ENCODE peak calls at places on chromosomes 11 and 22, in eight cellular contexts. F is progenitor cell of endocrine pancreas; Y is HEK293T; V is HCT116; U is body of pancreas; M is activated T-cell treated with anti-CD3 and anti-CD28 coated beads, Interleukin-2, amount 50 U/mL, for 24 hours; K is activated CD4-positive, alpha-beta T cell treated with anti-CD3 and anti-CD28 coated beads, Interleukin-2, amount 10 ng/mL, durations not matched to agents 7 days and 5 days; N is DMS153. X is an unnamed sample.

GRCh38 chr22:46638601-46639431 is 18.6 kb downstream of the GRAMD4 start:
- DNase-seq in F (no peak), Y (no peak), V (no peak), U (peak; percentile 74), M (no peak), K (no peak), N (peak; percentile 76), X (no peak)

GRCh38 chr22:20084547-20085413 is 4.7 kb downstream of the DGCR8 start:
- DNase-seq in F (peak; percentile 37), Y (peak; percentile 78), V (no peak), U (peak; percentile 52), M (no peak), K (peak; percentile 35), N (no peak), X (no peak)

GRCh38 chr11:102402556-102402955 is 50.0 kb downstream of the TMEM123 start:
- DNase-seq in F (no peak), Y (no peak), V (no peak), U (no peak), M (no peak), K (no peak), N (no peak), X (no peak)

GRCh38 chr22:26364066-26365015 is 64.7 kb upstream of the ASPHD2 start:
- DNase-seq in F (peak; percentile 43), Y (peak; percentile 78), V (peak; percentile 79), U (peak; percentile 77), M (peak; percentile 46), K (peak; percentile 68), N (peak; percentile 70), X (peak; percentile 12)

GRCh38 chr11:65927904-65928397 is 8.7 kb downstream of the DRAP1 start:
- DNase-seq in F (no peak), Y (no peak), V (no peak), U (no peak), M (peak; percentile 74), K (peak; percentile 93), N (no peak), X (peak; percentile 63)

GRCh38 chr11:111634981-111635705 is 32.9 kb downstream of the SIK2 start:
- DNase-seq in F (no peak), Y (no peak), V (no peak), U (no peak), M (no peak), K (no peak), N (no peak), X (no peak)

GRCh38 chr22:50710886-50711285 is 27.1 kb upstream of the ACR start:
- DNase-seq in F (no peak), Y (no peak), V (no peak), U (no peak), M (no peak), K (no peak), N (no peak), X (no peak)

GRCh38 chr11:1777737-1778136 is 14.0 kb upstream of the CTSD start:
- DNase-seq in F (no peak), Y (no peak), V (no peak), U (no peak), M (no peak), K (no peak), N (no peak), X (no peak)

GRCh38 chr22:43921361-43921760 is 2.2 kb upstream of the PNPLA3 start:
- DNase-seq in F (no peak), Y (no peak), V (peak; percentile 52), U (no peak), M (no peak), K (no peak), N (no peak), X (no peak)

GRCh38 chr11:83612891-83613766 is 327.0 kb upstream of the CCDC90B start:
- DNase-seq in F (no peak), Y (no peak), V (no peak), U (no peak), M (no peak), K (no peak), N (peak; percentile 74), X (no peak)

GRCh38 chr11:66359662-66360087 is 11.9 kb downstream of the SLC29A2 start:
- DNase-seq in F (no peak), Y (no peak), V (no peak), U (no peak), M (no peak), K (no peak), N (no peak), X (no peak)

GRCh38 chr11:9990221-9990973 is 303.6 kb downstream of the SBF2 start:
- DNase-seq in F (no peak), Y (no peak), V (no peak), U (no peak), M (no peak), K (no peak), N (no peak), X (no peak)

GRCh38 chr11:34161812-34162506 is 56.5 kb downstream of the NAT10 start:
- DNase-seq in F (no peak), Y (no peak), V (no peak), U (no peak), M (no peak), K (peak; percentile 13), N (no peak), X (peak; percentile 34)

GRCh38 chr22:43436536-43437267 is 24.9 kb downstream of the MPPED1 start:
- DNase-seq in F (no peak), Y (no peak), V (no peak), U (no peak), M (no peak), K (no peak), N (no peak), X (no peak)

GRCh38 chr11:35750981-35751663 is 88.5 kb downstream of the TRIM44 start:
- DNase-seq in F (no peak), Y (no peak), V (no peak), U (no peak), M (no peak), K (no peak), N (no peak), X (no peak)

GRCh38 chr11:107017104-107017432 is 1.2 kb downstream of the GUCY1A2 start:
- DNase-seq in F (no peak), Y (no peak), V (no peak), U (no peak), M (no peak), K (no peak), N (no peak), X (no peak)

GRCh38 chr11:131063638-131064037 is 147.4 kb upstream of the SNX19 start:
- DNase-seq in F (no peak), Y (no peak), V (no peak), U (no peak), M (no peak), K (no peak), N (no peak), X (no peak)

GRCh38 chr11:62974848-62975522 is 9.8 kb downstream of the SLC22A6 start:
- DNase-seq in F (no peak), Y (peak; percentile 77), V (peak; percentile 36), U (peak; percentile 84), M (peak; percentile 35), K (no peak), N (peak; percentile 48), X (no peak)

GRCh38 chr22:37932821-37933578 is 20.4 kb downstream of the C22orf23 start:
- DNase-seq in F (no peak), Y (no peak), V (no peak), U (peak; percentile 52), M (no peak), K (no peak), N (no peak), X (no peak)

GRCh38 chr11:27347361-27347760 is 15.7 kb downstream of the CCDC34 start:
- DNase-seq in F (no peak), Y (no peak), V (no peak), U (no peak), M (no peak), K (no peak), N (no peak), X (no peak)

GRCh38 chr11:105975128-105975527 is 46.9 kb downstream of the MSANTD4 start:
- DNase-seq in F (no peak), Y (no peak), V (no peak), U (no peak), M (no peak), K (no peak), N (no peak), X (no peak)

GRCh38 chr22:46055176-46055850 is 78.4 kb upstream of the WNT7B start:
- DNase-seq in F (no peak), Y (no peak), V (no peak), U (peak; percentile 77), M (peak; percentile 46), K (no peak), N (no peak), X (no peak)

GRCh38 chr22:45238431-45239377 is 2.0 kb downstream of the KIAA0930 start:
- DNase-seq in F (no peak), Y (no peak), V (no peak), U (no peak), M (no peak), K (no peak), N (no peak), X (no peak)

GRCh38 chr11:70759846-70760245 is 361.5 kb downstream of the CTTN start:
- DNase-seq in F (no peak), Y (no peak), V (no peak), U (no peak), M (no peak), K (no peak), N (no peak), X (no peak)

GRCh38 chr11:116427903-116428637 is 344.7 kb downstream of the BUD13 start:
- DNase-seq in F (no peak), Y (no peak), V (no peak), U (no peak), M (no peak), K (no peak), N (peak; percentile 17), X (no peak)

GRCh38 chr11:2444301-2445106 is at the start of the genes KCNQ1 and TRPM5:
- DNase-seq in F (peak; percentile 64), Y (peak; percentile 83), V (peak; percentile 24), U (peak; percentile 90), M (peak; percentile 84), K (peak; percentile 74), N (no peak), X (peak; percentile 64)

X was measured in CD8-positive, alpha-beta T cell.